ENCODE peak calls at places on chromosomes 5 and 9, in nine cellular contexts. W, X, L, M, T, I, F, Y and O are unnamed samples.

GRCh38 chr9:125534934-125535701 is 171.9 kb downstream of the MAPKAP1 start:
- DNase-seq in W (no peak), X (no peak), L (no peak), M (no peak), T (no peak), I (no peak), F (no peak), Y (no peak), O (no peak)

GRCh38 chr5:123610665-123611406 is 98.9 kb downstream of the CSNK1G3 start:
- DNase-seq in W (no peak), X (peak; percentile 84), L (no peak), M (no peak), T (peak; percentile 56), I (no peak), F (peak; percentile 80), Y (peak; percentile 76), O (no peak)

GRCh38 chr9:121694582-121694981 is 43.1 kb downstream of the DAB2IP start:
- DNase-seq in W (no peak), X (no peak), L (no peak), M (no peak), T (no peak), I (no peak), F (no peak), Y (no peak), O (no peak)

GRCh38 chr5:28310696-28311095 is 1272.3 kb upstream of the CDH9 start:
- DNase-seq in W (no peak), X (no peak), L (no peak), M (no peak), T (no peak), I (no peak), F (no peak), Y (no peak), O (no peak)

GRCh38 chr9:113879906-113880305 is 3.8 kb downstream of the ZNF618 start:
- DNase-seq in W (no peak), X (peak; percentile 91), L (no peak), M (no peak), T (no peak), I (no peak), F (peak; percentile 89), Y (no peak), O (no peak)

GRCh38 chr9:19471737-19472648 is 63.2 kb downstream of the ACER2 start:
- DNase-seq in W (peak; percentile 61), X (peak; percentile 73), L (peak; percentile 52), M (peak; percentile 87), T (peak; percentile 12), I (peak; percentile 41), F (peak; percentile 33), Y (peak; percentile 61), O (no peak)

GRCh38 chr5:132296412-132297001 is 2.3 kb downstream of the SLC22A4 start:
- DNase-seq in W (no peak), X (peak; percentile 75), L (no peak), M (no peak), T (no peak), I (no peak), F (peak; percentile 48), Y (no peak), O (no peak)

GRCh38 chr5:62931081-62931480 is 352.5 kb downstream of the LRRC70 start:
- DNase-seq in W (no peak), X (no peak), L (no peak), M (no peak), T (no peak), I (no peak), F (no peak), Y (no peak), O (no peak)

GRCh38 chr9:137970098-137970497 is 92.5 kb downstream of the CACNA1B start:
- DNase-seq in W (no peak), X (no peak), L (no peak), M (no peak), T (no peak), I (no peak), F (no peak), Y (no peak), O (no peak)

GRCh38 chr9:71145179-71145578 is 23.8 kb upstream of the TRPM3 start:
- DNase-seq in W (no peak), X (peak; percentile 93), L (no peak), M (no peak), T (no peak), I (no peak), F (no peak), Y (no peak), O (no peak)

GRCh38 chr9:137224850-137225694 is at the start of gene CYSRT1:
- DNase-seq in W (no peak), X (no peak), L (no peak), M (no peak), T (no peak), I (no peak), F (no peak), Y (no peak), O (no peak)

GRCh38 chr5:86757824-86758223 is 140.1 kb downstream of the COX7C start:
- DNase-seq in W (no peak), X (peak; percentile 35), L (no peak), M (no peak), T (no peak), I (no peak), F (peak; percentile 32), Y (peak; percentile 12), O (no peak)

GRCh38 chr9:114117996-114118830 is 19.1 kb upstream of the KIF12 start:
- DNase-seq in W (no peak), X (no peak), L (no peak), M (no peak), T (no peak), I (no peak), F (no peak), Y (no peak), O (no peak)

GRCh38 chr5:120465281-120465961 is 1.3 kb downstream of the PRR16 start:
- DNase-seq in W (peak; percentile 71), X (peak; percentile 63), L (peak; percentile 48), M (peak; percentile 76), T (no peak), I (no peak), F (peak; percentile 64), Y (peak; percentile 77), O (no peak)

GRCh38 chr9:91433180-91433579 is 9.5 kb upstream of the NFIL3 start:
- DNase-seq in W (no peak), X (peak; percentile 88), L (no peak), M (no peak), T (no peak), I (no peak), F (peak; percentile 98), Y (peak; percentile 91), O (no peak)

GRCh38 chr5:67677422-67677970 is 480.9 kb upstream of the CD180 start:
- DNase-seq in W (no peak), X (no peak), L (no peak), M (no peak), T (no peak), I (no peak), F (no peak), Y (no peak), O (no peak)

GRCh38 chr9:77142366-77142765 is 35.0 kb upstream of the VPS13A start:
- DNase-seq in W (no peak), X (no peak), L (no peak), M (no peak), T (no peak), I (no peak), F (no peak), Y (no peak), O (no peak)

DNA sequence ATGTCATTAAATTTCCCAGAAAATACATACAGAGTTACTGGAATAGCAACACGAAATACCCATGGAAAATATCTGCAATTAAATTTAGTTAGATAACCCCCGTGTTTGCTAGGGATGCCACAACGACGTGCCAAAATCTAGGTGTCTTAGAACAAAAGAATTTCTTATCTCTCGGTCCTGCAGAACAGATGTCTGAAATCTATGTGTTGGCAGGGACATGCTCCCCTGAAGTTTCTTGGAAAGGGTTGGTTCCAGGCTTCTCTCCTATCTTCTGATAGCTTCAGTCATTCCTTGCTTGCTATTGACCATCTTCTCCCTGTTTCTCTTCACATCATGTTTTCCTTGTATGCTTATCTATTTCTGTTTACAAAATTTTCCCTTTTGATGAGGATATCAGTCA is 1067.0 kb downstream of the CDH18 start:
- DNase-seq in W (no peak), X (no peak), L (no peak), M (no peak), T (no peak), I (no peak), F (no peak), Y (no peak), O (no peak)
- H3K9me3 ChIP-seq in W (no peaks in the 10 kb centered on the region), X (no peaks in the 10 kb centered on the region), L (no peaks in the 10 kb centered on the region), M (no peaks in the 10 kb centered on the region), T (no peaks in the 10 kb centered on the region), I (no peaks in the 10 kb centered on the region), F (peaks cover 11% of the 10 kb centered on the region), Y (no peaks in the 10 kb centered on the region), O (no peaks in the 10 kb centered on the region)

DNA sequence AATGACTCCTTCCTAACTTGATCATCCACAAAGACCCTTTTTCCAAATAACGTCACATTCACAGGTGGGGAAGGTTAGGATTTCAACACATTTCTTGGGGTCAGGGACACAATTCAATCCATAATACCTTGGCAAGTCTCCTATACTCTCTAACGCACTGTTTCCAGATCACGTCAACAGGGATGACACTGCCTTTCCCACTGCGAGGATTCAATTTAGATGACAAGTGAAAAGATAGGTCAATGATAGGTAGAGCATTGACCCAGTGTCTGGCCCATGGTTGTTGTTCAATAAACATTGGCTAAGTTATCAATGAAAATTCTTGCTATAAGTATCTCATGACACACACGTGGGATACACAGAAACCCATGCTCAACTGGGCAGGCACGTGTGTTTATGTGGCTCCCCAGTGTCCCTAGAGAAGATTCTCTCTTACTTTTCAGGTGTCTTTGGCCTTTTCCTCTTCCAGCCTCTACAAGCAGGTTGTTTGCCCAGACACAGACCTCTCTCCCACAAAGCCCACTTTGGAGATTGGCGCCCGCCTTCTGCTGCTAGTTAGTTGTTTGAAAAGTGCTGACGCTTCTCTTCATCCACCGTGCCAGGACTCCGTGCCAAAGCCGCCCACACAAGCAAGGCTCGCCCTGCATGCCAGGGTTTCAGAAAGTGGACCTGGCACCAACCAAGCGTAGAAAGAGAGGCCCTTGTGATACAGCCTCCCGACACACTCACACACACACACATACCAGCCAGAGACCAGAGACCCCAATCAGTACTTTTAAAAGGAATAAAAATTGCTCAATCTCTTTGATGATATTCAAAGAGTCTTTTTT is 594.5 kb downstream of the BNC2 start:
- DNase-seq in W (peak; percentile 86), X (no peak), L (no peak), M (peak; percentile 16), T (no peak), I (no peak), F (no peak), Y (no peak), O (no peak)
- H3K9me3 ChIP-seq in W (no peaks in the 10 kb centered on the region), X (no peaks in the 10 kb centered on the region), L (no peaks in the 10 kb centered on the region), M (no peaks in the 10 kb centered on the region), T (no peaks in the 10 kb centered on the region), I (no peaks in the 10 kb centered on the region), F (no peaks in the 10 kb centered on the region), Y (no peaks in the 10 kb centered on the region), O (no peaks in the 10 kb centered on the region)

GRCh38 chr9:11443631-11444030 is 830.8 kb upstream of the PTPRD start:
- DNase-seq in W (no peak), X (no peak), L (no peak), M (no peak), T (no peak), I (no peak), F (no peak), Y (no peak), O (no peak)
- H3K9me3 ChIP-seq in W (no peaks in the 10 kb centered on the region), X (no peaks in the 10 kb centered on the region), L (no peaks in the 10 kb centered on the region), M (no peaks in the 10 kb centered on the region), T (no peaks in the 10 kb centered on the region), I (no peaks in the 10 kb centered on the region), F (peaks cover 20% of the 10 kb centered on the region), Y (peaks cover 16% of the 10 kb centered on the region), O (no peaks in the 10 kb centered on the region)

DNA sequence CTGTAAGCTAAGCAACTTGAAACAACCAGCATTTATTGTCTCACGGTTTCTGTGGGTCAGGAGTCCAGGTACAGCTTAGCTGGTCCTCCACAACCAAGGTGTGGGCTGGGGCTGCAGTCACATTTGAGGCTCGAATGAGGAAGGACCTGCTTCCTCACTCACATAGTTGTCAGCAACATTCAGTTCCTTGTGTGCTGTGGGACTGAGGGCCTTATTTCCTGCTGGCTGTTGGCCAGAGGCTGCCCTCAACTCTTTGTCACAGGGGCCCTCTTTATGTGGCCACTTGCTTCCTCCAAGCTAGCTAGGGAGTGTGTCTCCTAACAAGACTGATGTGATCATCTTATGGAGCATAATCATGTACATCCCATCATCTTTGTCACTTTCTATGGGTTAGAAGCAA is 29.2 kb upstream of the SEMA4D start:
- DNase-seq in W (peak; percentile 81), X (no peak), L (peak; percentile 57), M (no peak), T (no peak), I (no peak), F (no peak), Y (no peak), O (no peak)
- H3K9me3 ChIP-seq in W (peaks cover 2% of the 10 kb centered on the region), X (no peaks in the 10 kb centered on the region), L (no peaks in the 10 kb centered on the region), M (no peaks in the 10 kb centered on the region), T (no peaks in the 10 kb centered on the region), I (no peaks in the 10 kb centered on the region), F (peaks cover 3% of the 10 kb centered on the region), Y (peaks cover 7% of the 10 kb centered on the region), O (no peaks in the 10 kb centered on the region)